ENCODE peak calls at places on chromosomes 7 and 10, in ten cellular contexts. Y, I, F, P, E, A, L, S, C and D are unnamed samples.

GRCh38 chr7:6148724-6149360 is 117.7 kb downstream of the ANKRD61 start:
- DNase-seq in P (no peak), L (no peak), C (no peak), E (no peak), A (no peak), I (no peak), F (no peak), Y (no peak), S (no peak), D (no peak)

GRCh38 chr10:85946713-85947326 is 419.8 kb downstream of the GRID1 start:
- DNase-seq in Y (no peak), E (no peak), C (no peak), I (no peak), P (no peak), F (no peak), A (no peak), S (no peak), L (no peak), D (no peak)

GRCh38 chr7:36032362-36032818 is 120.7 kb upstream of the EEPD1 start:
- DNase-seq in I (no peak), P (no peak), E (no peak), Y (no peak), F (no peak), S (no peak), C (no peak), A (peak), L (no peak), D (no peak)

GRCh38 chr10:73759512-73760115 is 15.4 kb downstream of the SEC24C start:
- DNase-seq in L (no peak), C (peak), A (no peak), I (peak), S (no peak), Y (no peak), F (peak), P (no peak), E (peak), D (no peak)

GRCh38 chr10:124595143-124595883 is 133.7 kb downstream of the LHPP start:
- DNase-seq in P (no peak), L (no peak), C (no peak), I (no peak), F (no peak), E (no peak), Y (no peak), S (peak), A (no peak), D (no peak)

GRCh38 chr7:25068814-25069213 is 56.2 kb downstream of the CYCS start:
- DNase-seq in S (no peak), Y (no peak), I (no peak), L (no peak), E (no peak), C (no peak), A (no peak), P (no peak), F (no peak), D (no peak)

GRCh38 chr10:33655921-33656320 is 321.5 kb upstream of the NRP1 start:
- DNase-seq in E (no peak), F (no peak), C (no peak), S (no peak), A (no peak), Y (no peak), P (no peak), I (no peak), L (no peak), D (peak)

GRCh38 chr7:36961691-36962090 is 237.4 kb upstream of the AOAH start:
- DNase-seq in L (no peak), Y (no peak), P (no peak), C (no peak), A (no peak), F (no peak), S (no peak), E (no peak), I (no peak), D (no peak)

GRCh38 chr7:99898836-99899235 is 20.5 kb downstream of the TRIM4 start:
- DNase-seq in S (no peak), C (no peak), P (no peak), A (no peak), F (no peak), L (no peak), Y (no peak), I (no peak), E (no peak), D (no peak)

GRCh38 chr7:144812379-144813283 is 23.2 kb downstream of the TPK1 start:
- DNase-seq in A (no peak), E (peak), P (no peak), S (no peak), L (no peak), F (peak), I (no peak), C (no peak), Y (no peak), D (no peak)

GRCh38 chr7:74287303-74288033 is 1.7 kb upstream of the CLIP2 start:
- DNase-seq in P (no peak), Y (no peak), F (no peak), A (no peak), S (no peak), E (no peak), C (no peak), I (no peak), L (no peak), D (no peak)

GRCh38 chr7:121336579-121336978 is 7.8 kb downstream of the WNT16 start:
- DNase-seq in P (no peak), A (no peak), E (no peak), I (no peak), C (peak), Y (no peak), S (no peak), L (no peak), F (no peak), D (no peak)

GRCh38 chr7:155374276-155375252 is 76.9 kb downstream of the INSIG1 start:
- DNase-seq in E (no peak), S (no peak), A (no peak), Y (no peak), I (no peak), P (peak), C (no peak), F (no peak), L (no peak), D (no peak)

GRCh38 chr7:132683967-132684690 is 107.9 kb upstream of the PLXNA4 start:
- DNase-seq in I (no peak), Y (no peak), E (no peak), L (no peak), S (no peak), F (no peak), C (peak), P (no peak), A (no peak), D (no peak)

GRCh38 chr7:132430041-132430440 is 146.2 kb downstream of the PLXNA4 start:
- DNase-seq in E (no peak), I (no peak), F (no peak), A (no peak), Y (no peak), P (no peak), C (peak), S (no peak), L (no peak), D (no peak)

GRCh38 chr7:35463176-35463575 is 209.3 kb upstream of the TBX20 start:
- DNase-seq in E (no peak), P (no peak), L (no peak), F (no peak), Y (no peak), S (no peak), C (no peak), I (no peak), A (no peak), D (no peak)

GRCh38 chr10:50033481-50033880 is 34.3 kb upstream of the WASHC2A start:
- DNase-seq in S (no peak), C (no peak), P (no peak), L (no peak), E (no peak), I (no peak), F (no peak), Y (no peak), A (no peak), D (peak)

GRCh38 chr7:155867280-155867679 is 55.0 kb upstream of the SHH start:
- DNase-seq in Y (no peak), P (no peak), A (no peak), F (no peak), I (no peak), L (no peak), E (no peak), S (no peak), C (no peak), D (no peak)

GRCh38 chr10:60098676-60099601 is 192.6 kb upstream of the CCDC6 start:
- DNase-seq in Y (no peak), I (no peak), L (peak), S (no peak), A (no peak), C (peak), E (no peak), P (peak), F (no peak), D (no peak)

GRCh38 chr7:101990811-101991418 is 173.5 kb downstream of the CUX1 start:
- DNase-seq in L (no peak), E (no peak), C (no peak), A (no peak), Y (no peak), F (no peak), I (no peak), S (no peak), P (no peak), D (no peak)

GRCh38 chr7:31082017-31082416 is 29.9 kb downstream of the ADCYAP1R1 start:
- DNase-seq in L (no peak), F (no peak), E (no peak), S (no peak), I (no peak), Y (no peak), A (no peak), C (no peak), P (no peak), D (no peak)

GRCh38 chr10:116486774-116487448 is 58.8 kb upstream of the PNLIP start:
- DNase-seq in F (no peak), S (no peak), Y (no peak), P (no peak), I (no peak), A (no peak), E (no peak), C (no peak), L (no peak), D (no peak)

GRCh38 chr10:124588736-124589451 is 127.3 kb downstream of the LHPP start:
- DNase-seq in F (no peak), Y (no peak), P (no peak), S (peak), I (no peak), C (no peak), L (no peak), E (no peak), A (peak), D (peak)

GRCh38 chr10:118850418-118851061 is 95.8 kb upstream of the CACUL1 start:
- DNase-seq in L (peak), S (peak), P (peak), I (peak), C (peak), F (peak), A (peak), Y (peak), E (peak), D (peak)

GRCh38 chr10:12181065-12181775 is 14.5 kb downstream of the NUDT5 start:
- DNase-seq in I (peak), F (peak), P (no peak), E (peak), A (no peak), C (no peak), S (peak), Y (no peak), L (no peak), D (no peak)

GRCh38 chr7:42493436-42494198 is 256.6 kb upstream of the GLI3 start:
- DNase-seq in A (peak), I (no peak), E (no peak), P (peak), Y (no peak), L (peak), S (peak), F (peak), C (peak), D (peak)

GRCh38 chr7:116497708-116498107 is 1.8 kb upstream of the CAV2 start:
- DNase-seq in P (no peak), Y (no peak), F (no peak), A (peak), L (no peak), S (no peak), C (no peak), E (no peak), I (no peak), D (no peak)

GRCh38 chr10:21304198-21304597 is 221.3 kb downstream of the SKIDA1 start:
- DNase-seq in A (no peak), S (no peak), Y (no peak), F (no peak), P (no peak), E (no peak), C (no peak), L (no peak), I (no peak), D (peak)

GRCh38 chr7:7687800-7688199 is 30.6 kb downstream of the RPA3 start:
- DNase-seq in E (no peak), P (no peak), I (no peak), Y (no peak), F (no peak), C (no peak), S (no peak), A (no peak), L (no peak), D (no peak)

GRCh38 chr7:138292951-138293350 is 167.1 kb upstream of the TRIM24 start:
- DNase-seq in F (no peak), S (no peak), Y (no peak), E (no peak), A (no peak), C (no peak), L (no peak), I (no peak), P (no peak), D (no peak)

GRCh38 chr10:104441601-104442000 is 88.0 kb downstream of the CFAP58 start:
- DNase-seq in L (peak), Y (no peak), A (peak), I (no peak), E (no peak), S (no peak), F (no peak), C (no peak), P (no peak), D (peak)

GRCh38 chr7:41298343-41298875 is 404.5 kb downstream of the INHBA start:
- DNase-seq in C (no peak), A (no peak), S (no peak), L (no peak), E (no peak), I (no peak), P (no peak), Y (no peak), F (no peak), D (no peak)

GRCh38 chr10:775245-776075 is 86.0 kb upstream of the DIP2C start:
- DNase-seq in C (no peak), S (peak), E (no peak), L (peak), I (no peak), F (no peak), Y (no peak), A (peak), P (no peak), D (peak)

GRCh38 chr7:117810642-117811512 is 62.4 kb downstream of the CTTNBP2 start:
- DNase-seq in Y (no peak), C (no peak), P (peak), L (no peak), A (peak), F (no peak), S (no peak), E (no peak), I (no peak), D (peak)